ENCODE peak calls at places on chromosomes 12 and 14, in eight cellular contexts. One of them, this sample, is unnamed.

GRCh38 chr12:95838125-95838524 is 20.6 kb upstream of the SNRPF start:
- DNase-seq in suprapubic skin: no peak
- DNase-seq in IMR-90: peak; percentile 72
- DNase-seq in Peyer's patch: peak; percentile 61
- DNase-seq in left lung: no peak
- DNase-seq in thyroid gland: peak; percentile 44
- DNase-seq in lung: peak; percentile 65
- DNase-seq in K562: no peak
- DNase-seq in this sample: no peak

GRCh38 chr14:94103554-94104165 is 6.9 kb upstream of the IFI27 start:
- DNase-seq in IMR-90: no peak
- DNase-seq in K562: no peak
- DNase-seq in thyroid gland: no peak
- DNase-seq in lung: no peak
- DNase-seq in suprapubic skin: no peak
- DNase-seq in Peyer's patch: no peak
- DNase-seq in left lung: no peak
- DNase-seq in this sample: no peak

GRCh38 chr12:123444396-123445026 is 8.0 kb upstream of the RILPL2 start:
- DNase-seq in lung: no peak
- DNase-seq in Peyer's patch: no peak
- DNase-seq in left lung: no peak
- DNase-seq in K562: no peak
- DNase-seq in suprapubic skin: no peak
- DNase-seq in IMR-90: peak; percentile 65
- DNase-seq in thyroid gland: no peak
- DNase-seq in this sample: no peak

GRCh38 chr12:16347391-16348298 is at the start of gene MGST1:
- DNase-seq in suprapubic skin: peak; percentile 84
- DNase-seq in lung: peak; percentile 83
- DNase-seq in IMR-90: peak; percentile 59
- DNase-seq in thyroid gland: peak; percentile 90
- DNase-seq in K562: peak; percentile 75
- DNase-seq in left lung: peak; percentile 95
- DNase-seq in Peyer's patch: peak; percentile 84
- DNase-seq in this sample: peak; percentile 60

GRCh38 chr12:180445-180844 is 33.5 kb downstream of the SLC6A12 start:
- DNase-seq in Peyer's patch: no peak
- DNase-seq in K562: peak; percentile 33
- DNase-seq in suprapubic skin: no peak
- DNase-seq in lung: no peak
- DNase-seq in left lung: peak; percentile 68
- DNase-seq in thyroid gland: peak; percentile 70
- DNase-seq in IMR-90: peak; percentile 58
- DNase-seq in this sample: no peak

GRCh38 chr12:77053259-77053658 is 12.1 kb downstream of the E2F7 start:
- DNase-seq in thyroid gland: no peak
- DNase-seq in K562: no peak
- DNase-seq in left lung: no peak
- DNase-seq in lung: no peak
- DNase-seq in suprapubic skin: no peak
- DNase-seq in IMR-90: no peak
- DNase-seq in Peyer's patch: no peak
- DNase-seq in this sample: no peak

GRCh38 chr12:56334490-56334793 is 642 bp upstream of the PAN2 start:
- DNase-seq in suprapubic skin: no peak
- DNase-seq in thyroid gland: no peak
- DNase-seq in lung: no peak
- DNase-seq in IMR-90: no peak
- DNase-seq in left lung: no peak
- DNase-seq in K562: no peak
- DNase-seq in Peyer's patch: no peak
- DNase-seq in this sample: no peak

GRCh38 chr14:77126074-77126325 is 15.6 kb downstream of the ZDHHC22 start:
- DNase-seq in Peyer's patch: no peak
- DNase-seq in left lung: no peak
- DNase-seq in thyroid gland: no peak
- DNase-seq in lung: no peak
- DNase-seq in IMR-90: no peak
- DNase-seq in suprapubic skin: peak; percentile 47
- DNase-seq in K562: no peak
- DNase-seq in this sample: no peak

GRCh38 chr14:45610303-45610702 is 357.3 kb upstream of the MIS18BP1 start:
- DNase-seq in lung: no peak
- DNase-seq in K562: no peak
- DNase-seq in thyroid gland: peak; percentile 37
- DNase-seq in IMR-90: no peak
- DNase-seq in left lung: no peak
- DNase-seq in suprapubic skin: no peak
- DNase-seq in Peyer's patch: no peak
- DNase-seq in this sample: no peak

GRCh38 chr12:124231980-124232653 is 62.8 kb upstream of the RFLNA start:
- DNase-seq in suprapubic skin: no peak
- DNase-seq in left lung: peak; percentile 85
- DNase-seq in thyroid gland: no peak
- DNase-seq in K562: no peak
- DNase-seq in IMR-90: no peak
- DNase-seq in Peyer's patch: peak; percentile 74
- DNase-seq in lung: peak; percentile 59
- DNase-seq in this sample: no peak

GRCh38 chr12:95623554-95624170 is 72.4 kb upstream of the USP44 start:
- DNase-seq in left lung: peak; percentile 83
- DNase-seq in thyroid gland: peak; percentile 66
- DNase-seq in suprapubic skin: no peak
- DNase-seq in IMR-90: peak; percentile 89
- DNase-seq in K562: peak; percentile 68
- DNase-seq in lung: peak; percentile 78
- DNase-seq in Peyer's patch: peak; percentile 76
- DNase-seq in this sample: peak; percentile 82

GRCh38 chr12:24861751-24862575 is 86.9 kb downstream of the BCAT1 start:
- DNase-seq in IMR-90: peak; percentile 25
- DNase-seq in lung: peak; percentile 66
- DNase-seq in thyroid gland: peak; percentile 17
- DNase-seq in suprapubic skin: no peak
- DNase-seq in Peyer's patch: no peak
- DNase-seq in K562: peak; percentile 60
- DNase-seq in left lung: no peak
- DNase-seq in this sample: no peak

GRCh38 chr14:40911161-40911560 is 695.5 kb upstream of the LRFN5 start:
- DNase-seq in left lung: no peak
- DNase-seq in thyroid gland: no peak
- DNase-seq in K562: no peak
- DNase-seq in Peyer's patch: no peak
- DNase-seq in IMR-90: no peak
- DNase-seq in lung: no peak
- DNase-seq in suprapubic skin: no peak
- DNase-seq in this sample: no peak

GRCh38 chr14:95480109-95480886 is 36.2 kb downstream of the SYNE3 start:
- DNase-seq in lung: peak; percentile 41
- DNase-seq in suprapubic skin: peak; percentile 90
- DNase-seq in left lung: no peak
- DNase-seq in Peyer's patch: no peak
- DNase-seq in IMR-90: peak; percentile 31
- DNase-seq in K562: no peak
- DNase-seq in thyroid gland: peak; percentile 31
- DNase-seq in this sample: peak; percentile 80

GRCh38 chr14:30243805-30244204 is 315.2 kb upstream of the G2E3 start:
- DNase-seq in IMR-90: peak; percentile 85
- DNase-seq in left lung: no peak
- DNase-seq in thyroid gland: no peak
- DNase-seq in Peyer's patch: no peak
- DNase-seq in K562: no peak
- DNase-seq in lung: no peak
- DNase-seq in suprapubic skin: no peak
- DNase-seq in this sample: no peak

GRCh38 chr12:76109879-76110278 is 25.4 kb upstream of the NAP1L1 start:
- DNase-seq in K562: peak; percentile 33
- DNase-seq in left lung: no peak
- DNase-seq in Peyer's patch: no peak
- DNase-seq in thyroid gland: no peak
- DNase-seq in lung: no peak
- DNase-seq in suprapubic skin: no peak
- DNase-seq in IMR-90: no peak
- DNase-seq in this sample: no peak

GRCh38 chr14:76501156-76501555 is 125.2 kb downstream of the ESRRB start:
- DNase-seq in lung: no peak
- DNase-seq in thyroid gland: peak; percentile 37
- DNase-seq in left lung: no peak
- DNase-seq in K562: no peak
- DNase-seq in suprapubic skin: no peak
- DNase-seq in Peyer's patch: no peak
- DNase-seq in IMR-90: no peak
- DNase-seq in this sample: no peak

GRCh38 chr12:2961705-2962104 is 2.5 kb downstream of the TEAD4 start:
- DNase-seq in Peyer's patch: no peak
- DNase-seq in K562: no peak
- DNase-seq in IMR-90: no peak
- DNase-seq in left lung: no peak
- DNase-seq in lung: no peak
- DNase-seq in thyroid gland: no peak
- DNase-seq in suprapubic skin: no peak
- DNase-seq in this sample: no peak

GRCh38 chr14:50225067-50225973 is 6.1 kb downstream of the SOS2 start:
- DNase-seq in K562: no peak
- DNase-seq in thyroid gland: peak; percentile 6
- DNase-seq in Peyer's patch: no peak
- DNase-seq in left lung: no peak
- DNase-seq in lung: no peak
- DNase-seq in IMR-90: peak; percentile 87
- DNase-seq in suprapubic skin: no peak
- DNase-seq in this sample: no peak

DNA sequence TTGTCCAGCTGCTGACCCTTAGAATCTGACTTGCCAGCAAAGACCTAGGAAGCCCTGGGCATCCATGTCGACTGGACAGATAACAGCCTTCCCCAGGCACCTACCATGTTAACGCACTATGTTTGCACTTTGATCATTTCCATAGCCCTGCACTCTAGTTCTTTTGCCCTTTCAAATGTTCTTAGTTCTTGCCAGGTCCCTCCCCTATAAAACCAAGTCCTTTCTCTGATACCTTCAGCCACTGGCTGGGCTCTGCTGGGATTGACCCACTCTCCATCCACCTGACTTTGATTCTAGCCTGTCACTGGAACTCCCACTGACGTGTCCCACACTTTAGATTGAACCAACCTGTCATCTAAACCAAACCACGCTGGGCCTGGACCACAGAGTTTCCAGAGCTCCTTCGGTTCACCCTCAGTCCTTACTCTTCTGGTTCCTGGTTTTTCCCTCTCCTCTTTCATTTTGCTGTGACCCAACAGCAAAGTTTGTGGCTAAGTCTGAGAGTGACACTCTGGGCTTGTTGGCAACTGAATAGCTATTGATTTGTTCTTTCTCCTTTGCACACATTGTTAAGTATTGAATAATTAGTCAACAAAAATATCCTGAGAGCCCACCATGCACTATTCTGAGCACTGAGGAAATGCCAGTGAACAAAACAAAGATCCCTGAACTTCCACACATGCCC is 51.8 kb upstream of the STK38L start:
- DNase-seq in suprapubic skin: no peak
- DNase-seq in IMR-90: no peak
- DNase-seq in thyroid gland: no peak
- DNase-seq in lung: no peak
- DNase-seq in Peyer's patch: no peak
- DNase-seq in K562: no peak
- DNase-seq in left lung: no peak
- DNase-seq in this sample: no peak
- H3K27ac ChIP-seq in suprapubic skin: no peak overlapping the region
- H3K27ac ChIP-seq in IMR-90: peak overlapping the region; percentile 19
- H3K27ac ChIP-seq in thyroid gland: no peak overlapping the region
- H3K27ac ChIP-seq in lung: peak overlapping the region; percentile 58
- H3K27ac ChIP-seq in Peyer's patch: peak overlapping the region; percentile 79
- H3K27ac ChIP-seq in K562: no peak overlapping the region
- H3K27ac ChIP-seq in left lung: peak overlapping the region; percentile 5
- H3K27ac ChIP-seq in this sample: peak overlapping the region; percentile 91

DNA sequence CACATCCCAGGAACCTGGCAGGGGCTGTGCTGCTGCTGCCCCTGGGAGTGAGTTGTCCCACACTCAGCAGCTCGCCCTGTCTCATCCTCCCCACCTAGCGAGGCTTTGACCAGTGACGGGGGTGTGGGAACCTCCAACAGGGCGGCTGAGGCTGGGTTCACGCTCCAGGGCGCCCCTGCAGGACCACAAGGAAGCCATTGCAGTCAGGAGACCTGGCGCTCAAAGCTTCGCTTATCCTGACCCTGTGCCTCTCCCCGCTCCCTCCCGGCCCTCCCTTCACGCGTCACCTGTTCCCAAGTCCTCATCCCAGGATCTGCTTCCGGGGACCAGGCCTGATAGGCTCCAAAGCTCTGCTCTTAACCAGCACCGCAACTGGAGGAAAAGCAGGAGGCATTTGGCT is 272.0 kb upstream of the SFSWAP start:
- DNase-seq in suprapubic skin: no peak
- DNase-seq in K562: peak; percentile 58
- DNase-seq in IMR-90: no peak
- DNase-seq in thyroid gland: peak; percentile 51
- DNase-seq in Peyer's patch: no peak
- DNase-seq in left lung: peak; percentile 79
- DNase-seq in lung: no peak
- DNase-seq in this sample: no peak
- H3K36me3 ChIP-seq in suprapubic skin: no peaks in the 10 kb centered on the region
- H3K36me3 ChIP-seq in K562: no peaks in the 10 kb centered on the region
- H3K36me3 ChIP-seq in IMR-90: no peaks in the 10 kb centered on the region
- H3K36me3 ChIP-seq in thyroid gland: no peaks in the 10 kb centered on the region
- H3K36me3 ChIP-seq in Peyer's patch: no peaks in the 10 kb centered on the region
- H3K36me3 ChIP-seq in left lung: no peaks in the 10 kb centered on the region
- H3K36me3 ChIP-seq in lung: no peaks in the 10 kb centered on the region
- H3K36me3 ChIP-seq in this sample: no peaks in the 10 kb centered on the region

GRCh38 chr14:101293609-101294008 is 267.7 kb upstream of the DIO3 start:
- DNase-seq in thyroid gland: no peak
- DNase-seq in lung: no peak
- DNase-seq in suprapubic skin: no peak
- DNase-seq in Peyer's patch: no peak
- DNase-seq in left lung: no peak
- DNase-seq in K562: no peak
- DNase-seq in IMR-90: no peak
- DNase-seq in this sample: no peak
- H3K27ac ChIP-seq in thyroid gland: no peak overlapping the region
- H3K27ac ChIP-seq in lung: no peak overlapping the region
- H3K27ac ChIP-seq in suprapubic skin: no peak overlapping the region
- H3K27ac ChIP-seq in Peyer's patch: no peak overlapping the region
- H3K27ac ChIP-seq in left lung: no peak overlapping the region
- H3K27ac ChIP-seq in K562: no peak overlapping the region
- H3K27ac ChIP-seq in IMR-90: no peak overlapping the region
- H3K27ac ChIP-seq in this sample: no peak overlapping the region

DNA sequence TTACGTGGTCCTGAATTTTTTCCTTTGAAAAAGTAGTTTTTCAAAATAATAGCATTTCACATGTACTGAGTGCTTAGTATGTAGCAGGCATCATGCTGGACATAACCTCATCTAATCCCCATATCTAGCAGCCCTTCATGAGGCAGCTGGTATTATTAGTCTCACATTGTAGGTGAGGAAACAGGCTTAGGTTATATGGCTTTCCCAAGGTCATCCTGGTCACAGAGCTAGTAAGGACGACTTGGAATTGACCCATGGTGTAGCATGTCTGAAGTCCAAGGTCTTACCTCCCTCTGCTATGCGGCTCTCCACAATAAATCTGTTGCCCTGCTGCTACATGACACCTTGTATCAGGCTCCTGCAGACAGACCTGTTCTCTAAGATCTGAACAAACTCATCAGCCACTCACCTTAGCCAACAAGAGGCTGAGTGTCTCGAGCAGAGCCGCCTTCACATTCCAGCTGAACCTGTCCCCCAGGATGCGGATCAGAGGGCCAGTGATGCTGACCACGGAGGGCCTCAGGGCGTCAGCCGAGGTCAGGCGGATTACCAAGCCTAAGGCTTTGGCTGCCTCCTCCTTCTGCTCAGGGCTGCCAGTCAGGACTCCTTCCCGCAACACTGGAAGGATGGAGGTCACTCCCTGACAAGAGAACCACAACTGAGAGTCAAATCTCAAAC is 19.7 kb upstream of the RAB35 start:
- DNase-seq in IMR-90: no peak
- DNase-seq in thyroid gland: no peak
- DNase-seq in Peyer's patch: no peak
- DNase-seq in lung: no peak
- DNase-seq in suprapubic skin: no peak
- DNase-seq in K562: no peak
- DNase-seq in left lung: no peak
- DNase-seq in this sample: no peak
- H3K36me3 ChIP-seq in IMR-90: peaks cover 85% of the 10 kb centered on the region
- H3K36me3 ChIP-seq in thyroid gland: peaks cover 96% of the 10 kb centered on the region
- H3K36me3 ChIP-seq in Peyer's patch: peaks cover 100% of the 10 kb centered on the region
- H3K36me3 ChIP-seq in lung: peaks cover 42% of the 10 kb centered on the region
- H3K36me3 ChIP-seq in suprapubic skin: peaks cover 100% of the 10 kb centered on the region
- H3K36me3 ChIP-seq in K562: peaks cover 97% of the 10 kb centered on the region
- H3K36me3 ChIP-seq in left lung: no peaks in the 10 kb centered on the region
- H3K36me3 ChIP-seq in this sample: peaks cover 15% of the 10 kb centered on the region

This sample was measured in aorta.